ENCODE peak calls at places on chromosome 3, in six cellular contexts. A is SK-N-SH, V is HepG2, P is H1, G is K562, S is GM12878. T is an unnamed sample.

GRCh38 chr3:100709840-100710235 is 544 bp downstream of the TFG start:
- DNase-seq in A (peak), P (peak), V (no peak), G (peak), S (no peak), T (peak)

GRCh38 chr3:154273381-154273780 is 50.9 kb downstream of the DHX36 start:
- DNase-seq in S (no peak), V (no peak), A (no peak), G (no peak), P (no peak), T (no peak)

GRCh38 chr3:20056727-20057611 is 16.7 kb downstream of the KAT2B start:
- DNase-seq in S (no peak), G (no peak), P (no peak), A (no peak), V (no peak), T (no peak)

GRCh38 chr3:117910820-117911524 is 1123.7 kb downstream of the IGSF11 start:
- DNase-seq in G (no peak), P (no peak), S (no peak), A (peak), V (no peak), T (no peak)

GRCh38 chr3:136664771-136665170 is 87.4 kb downstream of the STAG1 start:
- DNase-seq in S (no peak), V (no peak), G (no peak), P (no peak), A (no peak), T (no peak)

GRCh38 chr3:9914559-9915251 is 2.2 kb upstream of the IL17RC start:
- DNase-seq in P (no peak), A (peak), G (no peak), V (peak), S (no peak), T (no peak)

GRCh38 chr3:115512565-115513410 is 110.5 kb upstream of the GAP43 start:
- DNase-seq in V (no peak), S (no peak), P (no peak), A (peak), G (no peak), T (no peak)

GRCh38 chr3:95752199-95752598 is 1062.2 kb upstream of the EPHA6 start:
- DNase-seq in S (no peak), V (no peak), P (no peak), A (no peak), G (no peak), T (no peak)

GRCh38 chr3:148930785-148931184 is 60.6 kb upstream of the GYG1 start:
- DNase-seq in V (no peak), P (no peak), A (no peak), S (no peak), G (no peak), T (no peak)

GRCh38 chr3:66381621-66382020 is 119.2 kb downstream of the LRIG1 start:
- DNase-seq in P (no peak), S (no peak), G (no peak), V (no peak), A (no peak), T (no peak)

GRCh38 chr3:105869531-105869833 is 670 bp upstream of the CBLB start:
- DNase-seq in V (no peak), S (no peak), P (no peak), G (no peak), A (no peak), T (no peak)

GRCh38 chr3:105868745-105869530 is at the start of gene CBLB:
- DNase-seq in P (peak), V (peak), A (peak), S (peak), G (peak), T (peak)

GRCh38 chr3:105866656-105867653 is 1.9 kb downstream of the CBLB start:
- DNase-seq in P (no peak), A (no peak), V (peak), G (peak), S (peak), T (peak)

GRCh38 chr3:105868450-105868744 is 415 bp downstream of the CBLB start:
- DNase-seq in P (no peak), A (peak), S (no peak), G (peak), V (peak), T (no peak)

DNA sequence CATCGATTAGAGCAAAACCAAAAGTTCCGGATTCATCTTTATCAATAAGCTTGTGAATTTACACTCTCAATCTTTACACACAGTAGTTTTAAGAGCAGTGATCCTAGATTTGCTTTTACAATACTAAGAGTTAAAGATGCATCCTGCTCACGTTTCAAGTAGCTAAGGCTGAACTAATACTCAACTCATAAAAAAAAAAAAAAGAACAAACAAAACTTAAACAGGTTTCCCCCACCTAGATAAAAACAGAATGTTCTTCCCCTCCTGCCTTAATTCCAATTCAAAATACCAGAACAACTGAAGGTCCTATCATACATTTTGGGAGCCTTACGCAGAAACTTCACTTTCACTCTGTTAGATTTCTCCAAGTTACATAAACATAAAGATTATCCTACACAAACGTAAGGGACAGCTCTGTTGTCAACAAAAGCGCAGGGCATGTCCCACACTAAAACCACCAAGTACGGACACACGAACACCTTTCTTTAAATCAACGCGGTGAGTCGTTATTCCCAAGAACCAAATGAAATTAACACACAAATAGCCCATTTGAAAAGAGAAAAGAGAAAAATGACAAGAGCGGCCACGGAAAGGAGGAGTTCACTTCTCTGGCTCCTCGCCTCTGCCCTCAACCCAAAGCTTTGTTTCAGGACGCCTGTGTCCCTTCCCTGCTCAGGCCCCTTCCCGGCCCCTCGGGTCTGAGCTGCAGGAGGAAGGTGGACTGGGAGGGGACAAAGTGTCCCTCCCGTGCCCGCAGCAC is 942 bp downstream of the CBLB start:
- DNase-seq in S (no peak), A (no peak), P (no peak), G (no peak), V (no peak), T (no peak)
- H3K27ac ChIP-seq in S (peak), A (peak), P (no peak), G (peak), V (peak), T (peak)

DNA sequence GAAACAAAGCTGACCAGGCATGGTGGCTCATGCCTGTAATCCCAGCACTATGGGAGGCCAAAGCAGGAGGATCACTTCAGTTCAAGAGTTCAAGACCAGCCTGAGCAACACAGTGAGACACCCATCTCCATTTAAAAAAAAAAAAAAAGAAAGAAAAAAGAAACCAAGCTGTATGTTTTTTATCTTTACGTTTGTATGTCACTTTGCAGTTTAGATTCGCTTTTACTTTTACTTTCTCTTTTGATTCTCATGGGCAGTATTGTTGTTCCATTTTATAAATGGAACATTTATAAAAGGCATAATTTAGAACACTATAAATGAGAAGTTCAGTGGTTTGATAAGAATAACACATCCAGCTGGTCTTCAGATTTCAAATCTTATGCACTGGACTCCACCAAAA is 31.2 kb upstream of the TNIK start:
- DNase-seq in A (no peak), V (no peak), S (no peak), G (no peak), P (no peak), T (no peak)
- H3K4me3 ChIP-seq in A (no peak), V (no peak), S (peak), G (no peak), P (no peak), T (no peak)

GRCh38 chr3:3708769-3709115 is 90.5 kb upstream of the LRRN1 start:
- DNase-seq in V (no peak), G (no peak), A (no peak), P (no peak), S (no peak), T (no peak)

GRCh38 chr3:3714572-3714971 is 84.7 kb upstream of the LRRN1 start:
- DNase-seq in V (no peak), P (no peak), S (no peak), G (no peak), A (no peak), T (no peak)
- TF ChIP-seq GABPA in V (no peak), P (no peak), S (no peak), G (no peak), A (no peak), T (no peak)

GRCh38 chr3:114361391-114361790 is 67.6 kb downstream of the TIGIT start:
- DNase-seq in G (no peak), S (no peak), V (no peak), P (no peak), A (no peak), T (no peak)

GRCh38 chr3:114365268-114365667 is 71.4 kb downstream of the TIGIT start:
- DNase-seq in G (no peak), A (no peak), S (no peak), P (no peak), V (no peak), T (no peak)

GRCh38 chr3:114363554-114364202 is 69.8 kb downstream of the TIGIT start:
- DNase-seq in P (no peak), S (no peak), G (no peak), A (no peak), V (no peak), T (no peak)

GRCh38 chr3:114364806-114365205 is 71.0 kb downstream of the TIGIT start:
- DNase-seq in S (no peak), V (no peak), P (no peak), A (no peak), G (no peak), T (no peak)

GRCh38 chr3:114362815-114363214 is 69.0 kb downstream of the TIGIT start:
- DNase-seq in A (peak), P (no peak), G (peak), V (peak), S (no peak), T (no peak)
- H3K27ac ChIP-seq in A (peak), P (no peak), G (no peak), V (no peak), S (no peak), T (no peak)

GRCh38 chr3:189790658-189791057 is 159.5 kb downstream of the TP63 start:
- DNase-seq in S (no peak), A (no peak), V (no peak), G (no peak), P (no peak), T (no peak)
- H3K4me3 ChIP-seq in S (no peak), A (no peak), V (no peak), G (no peak), P (no peak), T (no peak)